ENCODE peak calls at places on chromosome 22, in nine cellular contexts. I, Z, M, Y, A, J, D, T and P are unnamed samples.

GRCh38 chr22:17772963-17773605 is 1.2 kb downstream of the BID start:
- DNase-seq in Z (no peak), T (no peak), Y (no peak), D (no peak), I (no peak), M (no peak), A (no peak), J (no peak), P (no peak)

GRCh38 chr22:29382575-29383328 is 5.6 kb downstream of the AP1B1 start:
- DNase-seq in M (no peak), A (no peak), I (no peak), D (no peak), T (no peak), Z (peak; percentile 67), Y (no peak), J (no peak), P (no peak)

GRCh38 chr22:24049978-24050377 is 38.9 kb downstream of the CABIN1 start:
- DNase-seq in T (no peak), J (no peak), D (no peak), Y (no peak), A (no peak), Z (no peak), M (no peak), I (no peak), P (no peak)

GRCh38 chr22:45961679-45962430 is 15.1 kb downstream of the WNT7B start:
- DNase-seq in M (no peak), Y (no peak), A (no peak), Z (no peak), D (no peak), T (no peak), J (no peak), I (no peak), P (no peak)

GRCh38 chr22:20319041-20319744 is 667 bp downstream of the DGCR6L start:
- DNase-seq in J (no peak), T (no peak), M (no peak), Y (no peak), D (peak; percentile 45), Z (peak; percentile 24), I (no peak), A (peak; percentile 45), P (no peak)

GRCh38 chr22:38788417-38788816 is 5.5 kb downstream of the DNAL4 start:
- DNase-seq in J (no peak), M (no peak), I (no peak), Z (no peak), Y (no peak), A (peak; percentile 81), D (no peak), T (peak; percentile 83), P (no peak)

GRCh38 chr22:43823353-43823908 is 11.3 kb upstream of the EFCAB6 start:
- DNase-seq in M (no peak), T (no peak), D (no peak), Z (no peak), A (no peak), Y (no peak), J (no peak), I (no peak), P (no peak)

GRCh38 chr22:47355776-47356432 is 593.5 kb downstream of the TBC1D22A start:
- DNase-seq in Y (no peak), I (no peak), A (no peak), J (no peak), D (no peak), Z (no peak), M (no peak), T (no peak), P (no peak)

GRCh38 chr22:46377566-46378498 is 42.3 kb downstream of the TRMU start:
- DNase-seq in J (no peak), Z (peak; percentile 86), Y (no peak), M (no peak), A (no peak), D (no peak), T (no peak), I (no peak), P (no peak)

GRCh38 chr22:27724706-27725105 is 76.8 kb downstream of the MN1 start:
- DNase-seq in I (no peak), J (no peak), Y (no peak), T (no peak), M (no peak), Z (no peak), D (no peak), A (no peak), P (no peak)

GRCh38 chr22:35531695-35532094 is 8.9 kb upstream of the RASD2 start:
- DNase-seq in Z (no peak), M (no peak), Y (no peak), J (no peak), D (no peak), T (no peak), I (no peak), A (no peak), P (no peak)

GRCh38 chr22:23065495-23066122 is 4.7 kb upstream of the GNAZ start:
- DNase-seq in M (no peak), Z (peak; percentile 21), I (no peak), J (no peak), Y (no peak), A (no peak), T (no peak), D (no peak), P (no peak)

GRCh38 chr22:30989473-30989872 is 20.4 kb downstream of the TUG1 start:
- DNase-seq in Y (no peak), T (no peak), D (no peak), Z (no peak), M (no peak), J (peak; percentile 90), A (no peak), I (no peak), P (peak; percentile 66)

GRCh38 chr22:31911565-31912401 is 32.6 kb upstream of the YWHAH start:
- DNase-seq in Z (peak; percentile 65), Y (no peak), M (no peak), I (no peak), D (no peak), A (no peak), T (no peak), J (no peak), P (no peak)

GRCh38 chr22:31970490-31971444 is 26.4 kb downstream of the YWHAH start:
- DNase-seq in T (no peak), Y (peak; percentile 75), A (peak; percentile 88), D (peak; percentile 99), J (peak; percentile 49), Z (peak; percentile 75), I (peak; percentile 86), M (peak; percentile 85), P (no peak)

GRCh38 chr22:32951807-32952153 is 106.4 kb downstream of the SYN3 start:
- DNase-seq in A (peak; percentile 81), D (no peak), J (no peak), Y (no peak), Z (no peak), M (no peak), I (no peak), T (no peak), P (no peak)

GRCh38 chr22:38704568-38705234 is 1.0 kb upstream of the GTPBP1 start:
- DNase-seq in Z (peak; percentile 21), I (no peak), Y (no peak), A (no peak), D (no peak), J (no peak), T (no peak), M (no peak), P (no peak)

GRCh38 chr22:32281092-32281491 is 25.9 kb upstream of the SLC5A4 start:
- DNase-seq in A (no peak), I (no peak), Y (no peak), D (no peak), Z (no peak), T (peak; percentile 23), M (no peak), J (no peak), P (no peak)